ENCODE peak calls at places on chromosomes 4 and X, in nine cellular contexts. One of them, this sample, is unnamed.

GRCh38 chr4:109009909-109010308 is 247.1 kb upstream of the ETNPPL start:
- DNase-seq in ovary: no peak
- DNase-seq in A549: no peak
- DNase-seq in mucosa of descending colon: no peak
- DNase-seq in left ventricle myocardium inferior: no peak
- DNase-seq in heart left ventricle: no peak
- DNase-seq in suprapubic skin: no peak
- DNase-seq in heart right ventricle: no peak
- DNase-seq in fibroblast of lung: peak; percentile 75
- DNase-seq in this sample: no peak

GRCh38 chr4:23369331-23369730 is 520.5 kb downstream of the PPARGC1A start:
- DNase-seq in ovary: no peak
- DNase-seq in A549: no peak
- DNase-seq in mucosa of descending colon: no peak
- DNase-seq in left ventricle myocardium inferior: peak; percentile 21
- DNase-seq in heart left ventricle: peak; percentile 35
- DNase-seq in suprapubic skin: no peak
- DNase-seq in heart right ventricle: peak; percentile 13
- DNase-seq in fibroblast of lung: no peak
- DNase-seq in this sample: peak; percentile 77

GRCh38 chr4:42417491-42417890 is 20.2 kb downstream of the SHISA3 start:
- DNase-seq in ovary: no peak
- DNase-seq in A549: no peak
- DNase-seq in mucosa of descending colon: no peak
- DNase-seq in left ventricle myocardium inferior: no peak
- DNase-seq in heart left ventricle: no peak
- DNase-seq in suprapubic skin: no peak
- DNase-seq in heart right ventricle: no peak
- DNase-seq in fibroblast of lung: peak; percentile 64
- DNase-seq in this sample: no peak

GRCh38 chrX:19670321-19670750 is 155.0 kb upstream of the MAP3K15 start:
- DNase-seq in ovary: no peak
- DNase-seq in A549: no peak
- DNase-seq in mucosa of descending colon: peak; percentile 32
- DNase-seq in left ventricle myocardium inferior: no peak
- DNase-seq in heart left ventricle: no peak
- DNase-seq in suprapubic skin: peak; percentile 72
- DNase-seq in heart right ventricle: no peak
- DNase-seq in fibroblast of lung: no peak
- DNase-seq in this sample: peak; percentile 30

GRCh38 chr4:152408514-152409327 is 127.2 kb downstream of the FBXW7 start:
- DNase-seq in ovary: no peak
- DNase-seq in A549: peak; percentile 5
- DNase-seq in mucosa of descending colon: peak; percentile 34
- DNase-seq in left ventricle myocardium inferior: no peak
- DNase-seq in heart left ventricle: no peak
- DNase-seq in suprapubic skin: no peak
- DNase-seq in heart right ventricle: no peak
- DNase-seq in fibroblast of lung: peak; percentile 15
- DNase-seq in this sample: no peak

GRCh38 chr4:32455231-32455630 is 1735.1 kb downstream of the PCDH7 start:
- DNase-seq in ovary: no peak
- DNase-seq in A549: no peak
- DNase-seq in mucosa of descending colon: no peak
- DNase-seq in left ventricle myocardium inferior: no peak
- DNase-seq in heart left ventricle: no peak
- DNase-seq in suprapubic skin: no peak
- DNase-seq in heart right ventricle: no peak
- DNase-seq in fibroblast of lung: peak; percentile 64
- DNase-seq in this sample: no peak

GRCh38 chr4:73869130-73870055 is at the start of gene CXCL1:
- DNase-seq in ovary: no peak
- DNase-seq in A549: peak; percentile 37
- DNase-seq in mucosa of descending colon: peak; percentile 76
- DNase-seq in left ventricle myocardium inferior: peak; percentile 58
- DNase-seq in heart left ventricle: peak; percentile 23
- DNase-seq in suprapubic skin: no peak
- DNase-seq in heart right ventricle: peak; percentile 56
- DNase-seq in fibroblast of lung: peak; percentile 33
- DNase-seq in this sample: no peak

GRCh38 chrX:37779857-37780256 is at the start of gene CYBB:
- DNase-seq in ovary: no peak
- DNase-seq in A549: no peak
- DNase-seq in mucosa of descending colon: no peak
- DNase-seq in left ventricle myocardium inferior: no peak
- DNase-seq in heart left ventricle: no peak
- DNase-seq in suprapubic skin: no peak
- DNase-seq in heart right ventricle: no peak
- DNase-seq in fibroblast of lung: no peak
- DNase-seq in this sample: no peak

GRCh38 chrX:16870095-16870860 is at the start of gene RBBP7:
- DNase-seq in ovary: peak; percentile 96
- DNase-seq in A549: peak; percentile 60
- DNase-seq in mucosa of descending colon: peak; percentile 87
- DNase-seq in left ventricle myocardium inferior: peak; percentile 90
- DNase-seq in heart left ventricle: peak; percentile 91
- DNase-seq in suprapubic skin: peak; percentile 91
- DNase-seq in heart right ventricle: peak; percentile 92
- DNase-seq in fibroblast of lung: peak; percentile 88
- DNase-seq in this sample: peak; percentile 85

GRCh38 chrX:16870861-16871584 is 861 bp upstream of the RBBP7 start:
- DNase-seq in ovary: peak; percentile 22
- DNase-seq in A549: no peak
- DNase-seq in mucosa of descending colon: peak; percentile 41
- DNase-seq in left ventricle myocardium inferior: peak; percentile 31
- DNase-seq in heart left ventricle: peak; percentile 8
- DNase-seq in suprapubic skin: no peak
- DNase-seq in heart right ventricle: peak; percentile 39
- DNase-seq in fibroblast of lung: peak; percentile 12
- DNase-seq in this sample: peak; percentile 50

GRCh38 chrX:16876696-16877095 is 6.5 kb upstream of the RBBP7 start:
- DNase-seq in ovary: no peak
- DNase-seq in A549: no peak
- DNase-seq in mucosa of descending colon: no peak
- DNase-seq in left ventricle myocardium inferior: no peak
- DNase-seq in heart left ventricle: no peak
- DNase-seq in suprapubic skin: no peak
- DNase-seq in heart right ventricle: no peak
- DNase-seq in fibroblast of lung: no peak
- DNase-seq in this sample: no peak

GRCh38 chrX:16873106-16873505 is 2.9 kb upstream of the RBBP7 start:
- DNase-seq in ovary: no peak
- DNase-seq in A549: no peak
- DNase-seq in mucosa of descending colon: peak; percentile 11
- DNase-seq in left ventricle myocardium inferior: no peak
- DNase-seq in heart left ventricle: no peak
- DNase-seq in suprapubic skin: no peak
- DNase-seq in heart right ventricle: no peak
- DNase-seq in fibroblast of lung: no peak
- DNase-seq in this sample: no peak

GRCh38 chrX:16874458-16875095 is 4.4 kb upstream of the RBBP7 start:
- DNase-seq in ovary: no peak
- DNase-seq in A549: no peak
- DNase-seq in mucosa of descending colon: no peak
- DNase-seq in left ventricle myocardium inferior: no peak
- DNase-seq in heart left ventricle: no peak
- DNase-seq in suprapubic skin: no peak
- DNase-seq in heart right ventricle: no peak
- DNase-seq in fibroblast of lung: no peak
- DNase-seq in this sample: no peak
- H3K4me3 ChIP-seq in ovary: no peak overlapping the region
- H3K4me3 ChIP-seq in A549: no peak overlapping the region
- H3K4me3 ChIP-seq in mucosa of descending colon: no peak overlapping the region
- H3K4me3 ChIP-seq in left ventricle myocardium inferior: no peak overlapping the region
- H3K4me3 ChIP-seq in heart left ventricle: no peak overlapping the region
- H3K4me3 ChIP-seq in suprapubic skin: no peak overlapping the region
- H3K4me3 ChIP-seq in heart right ventricle: no peak overlapping the region
- H3K4me3 ChIP-seq in fibroblast of lung: no peak overlapping the region
- H3K4me3 ChIP-seq in this sample: no peak overlapping the region

GRCh38 chrX:129596077-129596476 is 56.0 kb downstream of the OCRL start:
- DNase-seq in ovary: no peak
- DNase-seq in A549: no peak
- DNase-seq in mucosa of descending colon: no peak
- DNase-seq in left ventricle myocardium inferior: no peak
- DNase-seq in heart left ventricle: no peak
- DNase-seq in suprapubic skin: no peak
- DNase-seq in heart right ventricle: no peak
- DNase-seq in fibroblast of lung: no peak
- DNase-seq in this sample: no peak

GRCh38 chrX:129594781-129595180 is 54.7 kb downstream of the OCRL start:
- DNase-seq in ovary: no peak
- DNase-seq in A549: no peak
- DNase-seq in mucosa of descending colon: no peak
- DNase-seq in left ventricle myocardium inferior: no peak
- DNase-seq in heart left ventricle: no peak
- DNase-seq in suprapubic skin: no peak
- DNase-seq in heart right ventricle: no peak
- DNase-seq in fibroblast of lung: no peak
- DNase-seq in this sample: no peak

GRCh38 chrX:129597905-129598304 is 56.9 kb downstream of the APLN start:
- DNase-seq in ovary: no peak
- DNase-seq in A549: no peak
- DNase-seq in mucosa of descending colon: no peak
- DNase-seq in left ventricle myocardium inferior: no peak
- DNase-seq in heart left ventricle: no peak
- DNase-seq in suprapubic skin: no peak
- DNase-seq in heart right ventricle: no peak
- DNase-seq in fibroblast of lung: no peak
- DNase-seq in this sample: no peak

GRCh38 chrX:129590596-129590995 is 50.5 kb downstream of the OCRL start:
- DNase-seq in ovary: no peak
- DNase-seq in A549: no peak
- DNase-seq in mucosa of descending colon: no peak
- DNase-seq in left ventricle myocardium inferior: no peak
- DNase-seq in heart left ventricle: no peak
- DNase-seq in suprapubic skin: no peak
- DNase-seq in heart right ventricle: no peak
- DNase-seq in fibroblast of lung: no peak
- DNase-seq in this sample: no peak

GRCh38 chrX:129593137-129593536 is 53.1 kb downstream of the OCRL start:
- DNase-seq in ovary: peak; percentile 34
- DNase-seq in A549: no peak
- DNase-seq in mucosa of descending colon: peak; percentile 28
- DNase-seq in left ventricle myocardium inferior: no peak
- DNase-seq in heart left ventricle: no peak
- DNase-seq in suprapubic skin: no peak
- DNase-seq in heart right ventricle: no peak
- DNase-seq in fibroblast of lung: peak; percentile 23
- DNase-seq in this sample: peak; percentile 42
- TF ChIP-seq CTCF in ovary: no peak
- TF ChIP-seq CTCF in A549: no peak
- TF ChIP-seq CTCF in mucosa of descending colon: no peak
- TF ChIP-seq CTCF in left ventricle myocardium inferior: no peak
- TF ChIP-seq CTCF in heart left ventricle: no peak
- TF ChIP-seq CTCF in suprapubic skin: no peak
- TF ChIP-seq CTCF in heart right ventricle: no peak
- TF ChIP-seq CTCF in fibroblast of lung: no peak
- TF ChIP-seq CTCF in this sample: no peak

GRCh38 chr4:143404555-143404954 is 67.9 kb downstream of the GAB1 start:
- DNase-seq in ovary: no peak
- DNase-seq in A549: no peak
- DNase-seq in mucosa of descending colon: no peak
- DNase-seq in left ventricle myocardium inferior: no peak
- DNase-seq in heart left ventricle: no peak
- DNase-seq in suprapubic skin: no peak
- DNase-seq in heart right ventricle: no peak
- DNase-seq in fibroblast of lung: no peak
- DNase-seq in this sample: no peak

GRCh38 chr4:143403551-143403816 is 66.8 kb downstream of the GAB1 start:
- DNase-seq in ovary: no peak
- DNase-seq in A549: no peak
- DNase-seq in mucosa of descending colon: no peak
- DNase-seq in left ventricle myocardium inferior: no peak
- DNase-seq in heart left ventricle: no peak
- DNase-seq in suprapubic skin: no peak
- DNase-seq in heart right ventricle: no peak
- DNase-seq in fibroblast of lung: no peak
- DNase-seq in this sample: no peak

GRCh38 chr4:143405197-143405730 is 68.6 kb downstream of the GAB1 start:
- DNase-seq in ovary: no peak
- DNase-seq in A549: no peak
- DNase-seq in mucosa of descending colon: no peak
- DNase-seq in left ventricle myocardium inferior: no peak
- DNase-seq in heart left ventricle: no peak
- DNase-seq in suprapubic skin: no peak
- DNase-seq in heart right ventricle: no peak
- DNase-seq in fibroblast of lung: no peak
- DNase-seq in this sample: no peak

GRCh38 chr4:143400082-143400481 is 63.4 kb downstream of the GAB1 start:
- DNase-seq in ovary: no peak
- DNase-seq in A549: no peak
- DNase-seq in mucosa of descending colon: no peak
- DNase-seq in left ventricle myocardium inferior: no peak
- DNase-seq in heart left ventricle: no peak
- DNase-seq in suprapubic skin: no peak
- DNase-seq in heart right ventricle: no peak
- DNase-seq in fibroblast of lung: no peak
- DNase-seq in this sample: no peak

DNA sequence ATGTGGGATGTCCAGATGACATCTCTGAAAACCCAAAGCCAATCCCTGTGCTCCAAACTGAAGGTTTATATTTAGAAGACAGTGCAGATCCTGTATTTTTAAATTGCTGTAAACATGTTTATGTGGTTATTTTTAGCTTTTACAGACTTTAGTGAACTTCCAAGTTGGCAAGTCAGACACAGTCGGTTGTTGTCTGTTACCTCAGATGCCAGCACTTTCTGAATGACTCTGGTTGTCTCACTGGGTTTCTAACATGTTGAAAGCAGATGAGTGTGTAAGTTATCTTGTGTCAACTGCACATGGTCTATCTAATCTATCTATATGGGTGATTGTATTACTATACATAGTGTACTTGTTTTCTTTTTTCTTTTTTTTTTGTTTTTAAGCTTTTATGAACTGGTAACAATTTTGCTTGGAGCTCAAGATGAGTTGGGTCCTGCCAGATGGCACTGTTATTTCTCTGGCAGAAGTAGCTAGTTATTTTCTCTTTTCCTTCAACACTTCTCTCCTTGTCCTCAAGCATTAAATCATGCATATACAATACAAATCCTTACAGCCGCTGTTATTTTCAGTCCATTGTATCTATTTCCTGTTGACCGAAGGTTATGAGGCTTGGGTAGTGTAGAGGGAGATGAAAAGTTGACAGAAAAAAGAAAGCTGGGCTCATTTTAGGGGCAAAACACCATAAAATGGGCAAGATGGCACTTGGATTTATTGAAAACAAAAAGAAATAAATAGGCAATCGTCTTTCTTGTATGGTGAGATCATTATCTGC is 66.3 kb downstream of the GAB1 start:
- DNase-seq in ovary: no peak
- DNase-seq in A549: no peak
- DNase-seq in mucosa of descending colon: no peak
- DNase-seq in left ventricle myocardium inferior: no peak
- DNase-seq in heart left ventricle: no peak
- DNase-seq in suprapubic skin: no peak
- DNase-seq in heart right ventricle: no peak
- DNase-seq in fibroblast of lung: no peak
- DNase-seq in this sample: peak; percentile 74
- H3K4me1 ChIP-seq in ovary: peaks cover 28% of the 10 kb centered on the region
- H3K4me1 ChIP-seq in A549: no peaks in the 10 kb centered on the region
- H3K4me1 ChIP-seq in mucosa of descending colon: peaks cover 19% of the 10 kb centered on the region
- H3K4me1 ChIP-seq in left ventricle myocardium inferior: peaks cover 100% of the 10 kb centered on the region
- H3K4me1 ChIP-seq in heart left ventricle: peaks cover 64% of the 10 kb centered on the region
- H3K4me1 ChIP-seq in suprapubic skin: peaks cover 45% of the 10 kb centered on the region
- H3K4me1 ChIP-seq in heart right ventricle: peaks cover 96% of the 10 kb centered on the region
- H3K4me1 ChIP-seq in fibroblast of lung: peaks cover 14% of the 10 kb centered on the region
- H3K4me1 ChIP-seq in this sample: peaks cover 89% of the 10 kb centered on the region

GRCh38 chr4:7076694-7077082 is 8.8 kb upstream of the GRPEL1 start:
- DNase-seq in ovary: no peak
- DNase-seq in A549: no peak
- DNase-seq in mucosa of descending colon: no peak
- DNase-seq in left ventricle myocardium inferior: no peak
- DNase-seq in heart left ventricle: no peak
- DNase-seq in suprapubic skin: no peak
- DNase-seq in heart right ventricle: no peak
- DNase-seq in fibroblast of lung: no peak
- DNase-seq in this sample: no peak

GRCh38 chr4:7073059-7073458 is 5.2 kb upstream of the GRPEL1 start:
- DNase-seq in ovary: no peak
- DNase-seq in A549: no peak
- DNase-seq in mucosa of descending colon: no peak
- DNase-seq in left ventricle myocardium inferior: no peak
- DNase-seq in heart left ventricle: no peak
- DNase-seq in suprapubic skin: no peak
- DNase-seq in heart right ventricle: no peak
- DNase-seq in fibroblast of lung: no peak
- DNase-seq in this sample: no peak

GRCh38 chr4:7073526-7074390 is 5.9 kb upstream of the GRPEL1 start:
- DNase-seq in ovary: no peak
- DNase-seq in A549: peak; percentile 66
- DNase-seq in mucosa of descending colon: peak; percentile 54
- DNase-seq in left ventricle myocardium inferior: no peak
- DNase-seq in heart left ventricle: no peak
- DNase-seq in suprapubic skin: no peak
- DNase-seq in heart right ventricle: no peak
- DNase-seq in fibroblast of lung: peak; percentile 33
- DNase-seq in this sample: no peak

GRCh38 chr4:7075962-7076693 is 8.3 kb upstream of the GRPEL1 start:
- DNase-seq in ovary: no peak
- DNase-seq in A549: no peak
- DNase-seq in mucosa of descending colon: no peak
- DNase-seq in left ventricle myocardium inferior: no peak
- DNase-seq in heart left ventricle: no peak
- DNase-seq in suprapubic skin: no peak
- DNase-seq in heart right ventricle: no peak
- DNase-seq in fibroblast of lung: peak; percentile 40
- DNase-seq in this sample: no peak

DNA sequence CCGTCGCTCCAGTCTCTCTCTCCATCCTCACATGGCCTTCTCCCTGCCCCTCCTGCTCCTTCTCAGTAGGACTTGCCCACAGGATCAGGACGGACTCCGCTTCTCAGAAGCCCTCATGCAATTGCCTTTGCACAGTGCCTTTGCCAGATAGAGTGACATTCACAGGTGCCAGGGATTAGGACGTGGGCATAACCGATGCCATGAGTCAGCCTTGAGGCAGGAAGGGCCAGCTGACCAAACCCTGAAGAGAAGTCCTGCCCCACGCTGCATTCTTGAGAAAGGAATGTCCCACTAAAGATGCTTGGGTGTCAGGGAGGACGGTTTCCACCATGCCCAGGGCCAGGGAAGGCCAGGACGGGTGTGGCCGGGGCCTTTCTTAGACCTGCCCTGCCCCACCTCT is 6.6 kb upstream of the GRPEL1 start:
- DNase-seq in ovary: no peak
- DNase-seq in A549: no peak
- DNase-seq in mucosa of descending colon: no peak
- DNase-seq in left ventricle myocardium inferior: no peak
- DNase-seq in heart left ventricle: no peak
- DNase-seq in suprapubic skin: no peak
- DNase-seq in heart right ventricle: no peak
- DNase-seq in fibroblast of lung: peak; percentile 19
- DNase-seq in this sample: peak; percentile 73
- H3K4me3 ChIP-seq in ovary: no peak overlapping the region
- H3K4me3 ChIP-seq in A549: no peak overlapping the region
- H3K4me3 ChIP-seq in mucosa of descending colon: no peak overlapping the region
- H3K4me3 ChIP-seq in left ventricle myocardium inferior: no peak overlapping the region
- H3K4me3 ChIP-seq in heart left ventricle: no peak overlapping the region
- H3K4me3 ChIP-seq in suprapubic skin: no peak overlapping the region
- H3K4me3 ChIP-seq in heart right ventricle: no peak overlapping the region
- H3K4me3 ChIP-seq in fibroblast of lung: no peak overlapping the region
- H3K4me3 ChIP-seq in this sample: no peak overlapping the region